ENCODE peak calls at places on chromosomes 4 and X, in four cellular contexts. Q is GM12891, O is GM12878, F is K562. X is an unnamed sample.

GRCh38 chr4:134780244-134780643 is 578.7 kb upstream of the PABPC4L start:
- DNase-seq in F (no peak), Q (no peak), O (no peak), X (no peak)

GRCh38 chr4:144574004-144574403 is 72.0 kb upstream of the HHIP start:
- DNase-seq in O (no peak), F (no peak), Q (no peak), X (no peak)

GRCh38 chr4:184728858-184729257 is 5.0 kb downstream of the CENPU start:
- DNase-seq in O (no peak), F (no peak), Q (no peak), X (no peak)

GRCh38 chr4:954211-955020 is 19.0 kb downstream of the DGKQ start:
- DNase-seq in F (no peak), O (no peak), Q (peak), X (no peak)

GRCh38 chr4:146482788-146483187 is 39.0 kb downstream of the SLC10A7 start:
- DNase-seq in F (no peak), Q (no peak), O (no peak), X (no peak)

GRCh38 chr4:165763640-165764039 is 109.4 kb upstream of the TLL1 start:
- DNase-seq in F (no peak), O (no peak), Q (no peak), X (no peak)

GRCh38 chr4:162274354-162274753 is 110.6 kb upstream of the FSTL5 start:
- DNase-seq in O (peak), F (no peak), Q (no peak), X (peak)

GRCh38 chrX:68633981-68634380 is 13.5 kb upstream of the STARD8 start:
- DNase-seq in F (no peak), Q (no peak), O (no peak), X (no peak)

GRCh38 chr4:68987007-68987406 is 35.4 kb upstream of the UGT2A3 start:
- DNase-seq in Q (no peak), O (peak), F (no peak), X (no peak)

GRCh38 chrX:33087411-33087810 is 123.9 kb downstream of the DMD start:
- DNase-seq in O (no peak), Q (no peak), F (no peak), X (no peak)

GRCh38 chr4:73608677-73609594 is 11.3 kb downstream of the RASSF6 start:
- DNase-seq in F (no peak), O (no peak), Q (no peak), X (no peak)
- TF ChIP-seq SPI1 in F (no peak), O (no peak), Q (no peak), X (no peak)

GRCh38 chr4:67762091-67762490 is 7.9 kb upstream of the GNRHR start:
- DNase-seq in F (no peak), Q (no peak), O (peak), X (no peak)
- TF ChIP-seq SPI1 in F (no peak), Q (no peak), O (no peak), X (no peak)

DNA sequence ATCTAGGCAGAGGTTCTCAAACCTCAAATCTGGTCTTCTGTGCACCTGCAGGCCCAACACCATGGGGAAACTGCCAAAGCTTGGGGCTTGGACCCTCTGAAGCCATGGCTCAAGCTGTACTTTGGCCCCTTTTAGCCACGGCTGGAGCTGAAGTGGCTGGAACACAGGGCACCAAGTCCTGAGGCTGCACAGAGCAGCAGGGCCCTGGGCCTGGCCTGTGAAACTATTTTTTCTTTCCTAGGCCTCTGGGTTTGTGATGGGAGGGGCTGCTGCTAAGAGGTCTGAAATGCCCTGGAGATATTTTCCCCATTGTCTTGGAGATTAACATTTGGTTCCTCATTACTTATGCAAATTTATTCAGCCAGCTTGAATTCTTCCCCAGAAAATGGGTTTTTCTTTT is 18.3 kb upstream of the PI4K2B start:
- DNase-seq in Q (no peak), O (no peak), F (no peak), X (no peak)
- TF ChIP-seq SPI1 in Q (no peak), O (no peak), F (no peak), X (no peak)

DNA sequence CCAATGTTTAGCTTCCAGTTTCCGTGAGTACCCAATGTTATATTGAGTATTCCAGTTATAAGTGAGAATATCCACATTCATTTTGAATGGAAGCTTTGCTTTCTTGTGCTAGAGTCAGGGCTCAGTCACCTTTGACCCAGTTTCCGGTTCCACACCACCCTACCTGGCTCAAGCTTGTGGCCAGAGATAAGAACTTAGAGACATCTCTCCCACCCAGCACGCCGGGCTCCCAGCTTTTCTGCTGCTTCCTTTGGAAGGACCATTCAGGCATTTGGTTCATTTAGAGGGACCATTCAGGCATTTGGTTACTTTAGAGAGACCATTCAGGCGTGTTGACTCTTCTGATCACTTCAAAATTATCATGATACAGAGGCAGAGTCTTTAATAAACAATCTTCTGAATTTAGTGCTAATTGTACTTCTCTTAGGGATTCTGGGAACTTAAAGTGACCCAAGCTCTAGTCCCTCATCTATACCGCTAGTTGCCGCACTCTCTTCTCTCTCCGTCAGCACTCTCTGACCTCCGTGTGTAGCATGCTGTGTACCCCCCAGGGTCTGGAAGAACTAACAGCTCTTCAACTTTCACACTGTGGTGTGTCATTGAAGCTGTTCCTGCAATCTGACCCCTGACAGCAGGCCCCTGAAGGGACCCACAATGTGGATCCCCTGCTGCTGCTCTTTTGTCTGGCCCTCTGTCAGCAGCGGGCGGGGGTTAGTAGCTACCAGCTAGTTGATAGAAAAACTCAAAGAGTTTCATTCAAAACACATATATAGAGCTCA is 943.1 kb downstream of the ARAP2 start:
- DNase-seq in O (no peak), F (no peak), Q (no peak), X (no peak)
- TF ChIP-seq SPI1 in O (no peak), F (no peak), Q (no peak), X (no peak)

GRCh38 chr4:87785858-87786509 is 13.4 kb upstream of the IBSP start:
- DNase-seq in O (no peak), F (no peak), Q (no peak), X (no peak)

GRCh38 chr4:87783781-87784180 is 15.6 kb upstream of the IBSP start:
- DNase-seq in F (no peak), Q (no peak), O (no peak), X (no peak)

GRCh38 chr4:87781569-87781968 is 17.8 kb upstream of the IBSP start:
- DNase-seq in O (no peak), Q (no peak), F (no peak), X (no peak)
- TF ChIP-seq SPI1 in O (no peak), Q (no peak), F (no peak), X (no peak)

GRCh38 chr4:76309939-76310549 is 3.5 kb downstream of the STBD1 start:
- DNase-seq in Q (no peak), F (no peak), O (no peak), X (no peak)
- TF ChIP-seq SPI1 in Q (no peak), F (no peak), O (no peak), X (no peak)

GRCh38 chr4:33831667-33832066 is 2412.6 kb downstream of the ARAP2 start:
- DNase-seq in F (no peak), Q (no peak), O (no peak), X (no peak)
- TF ChIP-seq SPI1 in F (no peak), Q (no peak), O (no peak), X (no peak)

DNA sequence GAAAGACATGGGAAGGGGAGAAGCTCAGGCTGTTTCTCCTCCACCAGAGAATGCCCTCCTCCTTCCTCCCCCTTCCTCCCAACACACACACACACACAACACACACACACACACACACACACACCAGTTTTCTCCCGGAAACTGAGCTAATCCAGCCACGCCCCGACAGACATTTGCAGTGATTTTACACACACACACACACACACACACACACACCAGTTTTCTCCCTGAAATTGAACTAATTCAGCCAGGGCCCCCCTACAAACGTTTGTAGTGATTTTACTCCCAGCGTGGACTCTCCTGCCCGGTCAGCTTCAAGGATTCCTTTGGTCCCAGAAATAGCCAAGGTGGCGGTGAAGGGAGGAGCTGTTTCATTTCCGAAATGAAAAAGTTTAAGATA is 32.9 kb upstream of the STX18 start:
- DNase-seq in O (no peak), Q (no peak), F (no peak), X (no peak)
- TF ChIP-seq SPI1 in O (no peak), Q (no peak), F (no peak), X (no peak)

GRCh38 chr4:76430519-76431388 is 4.3 kb upstream of the SHROOM3 start:
- DNase-seq in O (no peak), F (no peak), Q (no peak), X (no peak)

GRCh38 chr4:76426272-76426671 is 5.3 kb upstream of the CCDC158 start:
- DNase-seq in Q (no peak), F (no peak), O (no peak), X (no peak)

GRCh38 chr4:76434901-76435688 is at the start of gene SHROOM3:
- DNase-seq in O (no peak), F (no peak), Q (no peak), X (no peak)

GRCh38 chr4:76429636-76430035 is 5.4 kb upstream of the SHROOM3 start:
- DNase-seq in Q (no peak), O (no peak), F (no peak), X (peak)
- TF ChIP-seq SPI1 in Q (peak), O (peak), F (peak), X (peak)

X was measured in HL-60.